ENCODE peak calls at places on chromosomes 11 and 22, in six cellular contexts. One of them, this sample, is unnamed.

GRCh38 chr22:30309981-30310672 is 16.6 kb downstream of the TBC1D10A start:
- DNase-seq in fibroblast of lung: peak
- DNase-seq in heart left ventricle: no peak
- DNase-seq in aorta: peak
- DNase-seq in fibroblast of pulmonary artery: no peak
- DNase-seq in fibroblast of the aortic adventitia: peak
- DNase-seq in this sample: no peak

GRCh38 chr22:31344369-31345330 is 1.5 kb downstream of the PATZ1 start:
- DNase-seq in heart left ventricle: no peak
- DNase-seq in aorta: peak
- DNase-seq in fibroblast of lung: peak
- DNase-seq in fibroblast of pulmonary artery: peak
- DNase-seq in fibroblast of the aortic adventitia: peak
- DNase-seq in this sample: no peak

GRCh38 chr22:22030493-22031182 is 48.1 kb upstream of the TOP3B start:
- DNase-seq in aorta: no peak
- DNase-seq in fibroblast of the aortic adventitia: peak
- DNase-seq in heart left ventricle: no peak
- DNase-seq in fibroblast of lung: peak
- DNase-seq in fibroblast of pulmonary artery: peak
- DNase-seq in this sample: no peak

GRCh38 chr11:92417326-92417725 is 192.7 kb downstream of the FAT3 start:
- DNase-seq in fibroblast of pulmonary artery: no peak
- DNase-seq in heart left ventricle: no peak
- DNase-seq in fibroblast of the aortic adventitia: no peak
- DNase-seq in fibroblast of lung: no peak
- DNase-seq in aorta: no peak
- DNase-seq in this sample: no peak

GRCh38 chr22:39132871-39133524 is 19.5 kb downstream of the CBX7 start:
- DNase-seq in heart left ventricle: no peak
- DNase-seq in aorta: no peak
- DNase-seq in fibroblast of lung: no peak
- DNase-seq in fibroblast of pulmonary artery: no peak
- DNase-seq in fibroblast of the aortic adventitia: no peak
- DNase-seq in this sample: no peak

GRCh38 chr11:6602096-6602940 is 1.1 kb downstream of the RRP8 start:
- DNase-seq in fibroblast of the aortic adventitia: no peak
- DNase-seq in heart left ventricle: no peak
- DNase-seq in fibroblast of pulmonary artery: no peak
- DNase-seq in aorta: no peak
- DNase-seq in fibroblast of lung: no peak
- DNase-seq in this sample: no peak

GRCh38 chr11:62432695-62433094 is 13.9 kb downstream of the SCGB1A1 start:
- DNase-seq in fibroblast of lung: no peak
- DNase-seq in fibroblast of the aortic adventitia: no peak
- DNase-seq in aorta: no peak
- DNase-seq in fibroblast of pulmonary artery: no peak
- DNase-seq in heart left ventricle: no peak
- DNase-seq in this sample: no peak

GRCh38 chr11:31646206-31646605 is 136.6 kb downstream of the ELP4 start:
- DNase-seq in heart left ventricle: no peak
- DNase-seq in fibroblast of the aortic adventitia: peak
- DNase-seq in fibroblast of pulmonary artery: peak
- DNase-seq in fibroblast of lung: no peak
- DNase-seq in aorta: no peak
- DNase-seq in this sample: no peak

GRCh38 chr11:40134820-40135219 is 1324.6 kb downstream of the LRRC4C start:
- DNase-seq in fibroblast of pulmonary artery: no peak
- DNase-seq in heart left ventricle: no peak
- DNase-seq in fibroblast of lung: no peak
- DNase-seq in aorta: no peak
- DNase-seq in fibroblast of the aortic adventitia: no peak
- DNase-seq in this sample: no peak

GRCh38 chr11:43852057-43852636 is 28.5 kb upstream of the ALKBH3 start:
- DNase-seq in aorta: peak
- DNase-seq in heart left ventricle: peak
- DNase-seq in fibroblast of the aortic adventitia: peak
- DNase-seq in fibroblast of pulmonary artery: peak
- DNase-seq in fibroblast of lung: peak
- DNase-seq in this sample: peak

GRCh38 chr11:115334932-115335788 is 169.1 kb downstream of the CADM1 start:
- DNase-seq in fibroblast of lung: peak
- DNase-seq in fibroblast of the aortic adventitia: peak
- DNase-seq in fibroblast of pulmonary artery: peak
- DNase-seq in aorta: no peak
- DNase-seq in heart left ventricle: no peak
- DNase-seq in this sample: no peak

GRCh38 chr11:84714316-84714780 is 912.8 kb downstream of the DLG2 start:
- DNase-seq in heart left ventricle: peak
- DNase-seq in fibroblast of pulmonary artery: peak
- DNase-seq in fibroblast of lung: peak
- DNase-seq in fibroblast of the aortic adventitia: peak
- DNase-seq in aorta: peak
- DNase-seq in this sample: no peak

GRCh38 chr11:132559371-132560036 is 972.8 kb downstream of the OPCML start:
- DNase-seq in fibroblast of pulmonary artery: no peak
- DNase-seq in aorta: no peak
- DNase-seq in fibroblast of lung: no peak
- DNase-seq in fibroblast of the aortic adventitia: no peak
- DNase-seq in heart left ventricle: no peak
- DNase-seq in this sample: no peak

GRCh38 chr11:43574949-43575915 is 105.3 kb upstream of the HSD17B12 start:
- DNase-seq in fibroblast of the aortic adventitia: peak
- DNase-seq in heart left ventricle: peak
- DNase-seq in fibroblast of pulmonary artery: peak
- DNase-seq in aorta: no peak
- DNase-seq in fibroblast of lung: peak
- DNase-seq in this sample: peak

GRCh38 chr11:71284525-71285092 is 32.2 kb upstream of the SHANK2 start:
- DNase-seq in fibroblast of pulmonary artery: no peak
- DNase-seq in fibroblast of lung: no peak
- DNase-seq in aorta: no peak
- DNase-seq in heart left ventricle: no peak
- DNase-seq in fibroblast of the aortic adventitia: no peak
- DNase-seq in this sample: no peak

GRCh38 chr22:17101475-17102296 is 16.9 kb downstream of the IL17RA start:
- DNase-seq in fibroblast of the aortic adventitia: no peak
- DNase-seq in fibroblast of lung: no peak
- DNase-seq in aorta: no peak
- DNase-seq in fibroblast of pulmonary artery: no peak
- DNase-seq in heart left ventricle: no peak
- DNase-seq in this sample: no peak

GRCh38 chr11:35376613-35377012 is 42.7 kb downstream of the SLC1A2 start:
- DNase-seq in fibroblast of pulmonary artery: no peak
- DNase-seq in fibroblast of lung: no peak
- DNase-seq in fibroblast of the aortic adventitia: peak
- DNase-seq in aorta: no peak
- DNase-seq in heart left ventricle: no peak
- DNase-seq in this sample: no peak

GRCh38 chr11:44943118-44943517 is 7.6 kb downstream of the TP53I11 start:
- DNase-seq in heart left ventricle: no peak
- DNase-seq in fibroblast of the aortic adventitia: no peak
- DNase-seq in fibroblast of lung: no peak
- DNase-seq in aorta: peak
- DNase-seq in fibroblast of pulmonary artery: no peak
- DNase-seq in this sample: no peak

GRCh38 chr11:116445108-116446047 is 327.4 kb downstream of the BUD13 start:
- DNase-seq in aorta: no peak
- DNase-seq in fibroblast of pulmonary artery: no peak
- DNase-seq in heart left ventricle: no peak
- DNase-seq in fibroblast of lung: no peak
- DNase-seq in fibroblast of the aortic adventitia: no peak
- DNase-seq in this sample: no peak

GRCh38 chr22:17772249-17772962 is 1.9 kb downstream of the BID start:
- DNase-seq in fibroblast of lung: no peak
- DNase-seq in heart left ventricle: no peak
- DNase-seq in fibroblast of pulmonary artery: no peak
- DNase-seq in aorta: no peak
- DNase-seq in fibroblast of the aortic adventitia: no peak
- DNase-seq in this sample: no peak

GRCh38 chr11:2294340-2295290 is 7.1 kb downstream of the C11orf21 start:
- DNase-seq in fibroblast of pulmonary artery: no peak
- DNase-seq in heart left ventricle: no peak
- DNase-seq in aorta: peak
- DNase-seq in fibroblast of lung: no peak
- DNase-seq in fibroblast of the aortic adventitia: no peak
- DNase-seq in this sample: no peak

GRCh38 chr11:60942207-60942606 is 9.8 kb downstream of the SLC15A3 start:
- DNase-seq in heart left ventricle: no peak
- DNase-seq in fibroblast of the aortic adventitia: no peak
- DNase-seq in fibroblast of lung: no peak
- DNase-seq in fibroblast of pulmonary artery: no peak
- DNase-seq in aorta: no peak
- DNase-seq in this sample: no peak

GRCh38 chr22:32897400-32897799 is 95.9 kb downstream of the TIMP3 start:
- DNase-seq in fibroblast of lung: no peak
- DNase-seq in aorta: no peak
- DNase-seq in fibroblast of the aortic adventitia: peak
- DNase-seq in fibroblast of pulmonary artery: peak
- DNase-seq in heart left ventricle: no peak
- DNase-seq in this sample: no peak

DNA sequence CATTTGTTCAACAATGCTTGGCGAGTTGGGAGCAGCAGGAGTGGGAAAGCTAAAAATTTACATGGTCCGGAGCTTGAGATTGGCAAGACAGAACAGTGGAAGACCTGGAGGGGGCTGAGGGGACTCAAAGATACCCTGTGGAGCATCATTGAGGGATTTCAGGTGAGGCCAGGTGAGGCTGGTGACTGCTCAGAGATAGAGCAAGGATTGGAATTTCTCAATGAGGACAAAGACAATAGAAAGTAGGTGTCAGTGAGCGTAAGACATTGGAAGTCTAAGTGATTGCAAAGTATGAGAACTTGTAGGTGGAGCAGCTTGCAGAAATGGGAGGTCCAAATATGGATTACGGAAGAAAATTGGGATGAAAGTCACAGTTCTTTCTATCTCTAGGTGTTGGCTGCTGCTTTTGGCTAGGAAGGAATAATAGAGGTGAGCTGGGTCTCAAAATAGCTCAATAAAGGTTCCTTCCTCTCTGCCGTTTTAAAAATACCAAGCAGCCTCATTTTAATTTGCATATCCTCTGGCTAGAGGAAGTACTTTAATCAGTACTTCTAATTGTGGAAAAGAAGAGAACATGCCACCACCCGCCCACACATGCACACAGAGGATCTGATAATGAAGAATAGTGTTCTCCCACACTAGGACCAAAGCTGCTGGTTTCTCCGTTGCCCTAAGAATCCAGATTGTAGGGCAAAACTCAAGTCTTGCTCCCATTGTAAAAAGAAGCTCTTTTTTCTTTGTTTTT is 41.8 kb upstream of the SORL1-AS1 start:
- DNase-seq in fibroblast of the aortic adventitia: no peak
- DNase-seq in heart left ventricle: no peak
- DNase-seq in aorta: no peak
- DNase-seq in fibroblast of pulmonary artery: no peak
- DNase-seq in fibroblast of lung: no peak
- DNase-seq in this sample: no peak
- H3K4me3 ChIP-seq in fibroblast of the aortic adventitia: no peak
- H3K4me3 ChIP-seq in heart left ventricle: no peak
- H3K4me3 ChIP-seq in aorta: no peak
- H3K4me3 ChIP-seq in fibroblast of pulmonary artery: no peak
- H3K4me3 ChIP-seq in fibroblast of lung: no peak
- H3K4me3 ChIP-seq in this sample: no peak

GRCh38 chr22:23133922-23134321 is 7.9 kb downstream of the RSPH14 start:
- DNase-seq in fibroblast of the aortic adventitia: no peak
- DNase-seq in aorta: no peak
- DNase-seq in fibroblast of pulmonary artery: no peak
- DNase-seq in heart left ventricle: no peak
- DNase-seq in fibroblast of lung: no peak
- DNase-seq in this sample: no peak

GRCh38 chr22:23137468-23137867 is 4.3 kb downstream of the RSPH14 start:
- DNase-seq in fibroblast of pulmonary artery: no peak
- DNase-seq in aorta: no peak
- DNase-seq in fibroblast of the aortic adventitia: no peak
- DNase-seq in heart left ventricle: no peak
- DNase-seq in fibroblast of lung: no peak
- DNase-seq in this sample: no peak

GRCh38 chr22:23138584-23139469 is 3.0 kb downstream of the RSPH14 start:
- DNase-seq in fibroblast of pulmonary artery: no peak
- DNase-seq in fibroblast of the aortic adventitia: no peak
- DNase-seq in heart left ventricle: no peak
- DNase-seq in fibroblast of lung: no peak
- DNase-seq in aorta: no peak
- DNase-seq in this sample: no peak

GRCh38 chr22:23140385-23140784 is 1.4 kb downstream of the RSPH14 start:
- DNase-seq in aorta: no peak
- DNase-seq in fibroblast of pulmonary artery: no peak
- DNase-seq in heart left ventricle: no peak
- DNase-seq in fibroblast of the aortic adventitia: no peak
- DNase-seq in fibroblast of lung: no peak
- DNase-seq in this sample: no peak

GRCh38 chr22:23137905-23138520 is 3.8 kb downstream of the RSPH14 start:
- DNase-seq in heart left ventricle: no peak
- DNase-seq in aorta: no peak
- DNase-seq in fibroblast of the aortic adventitia: no peak
- DNase-seq in fibroblast of pulmonary artery: no peak
- DNase-seq in fibroblast of lung: no peak
- DNase-seq in this sample: no peak
- H3K4me3 ChIP-seq in heart left ventricle: no peak
- H3K4me3 ChIP-seq in aorta: no peak
- H3K4me3 ChIP-seq in fibroblast of the aortic adventitia: no peak
- H3K4me3 ChIP-seq in fibroblast of pulmonary artery: no peak
- H3K4me3 ChIP-seq in fibroblast of lung: no peak
- H3K4me3 ChIP-seq in this sample: no peak

DNA sequence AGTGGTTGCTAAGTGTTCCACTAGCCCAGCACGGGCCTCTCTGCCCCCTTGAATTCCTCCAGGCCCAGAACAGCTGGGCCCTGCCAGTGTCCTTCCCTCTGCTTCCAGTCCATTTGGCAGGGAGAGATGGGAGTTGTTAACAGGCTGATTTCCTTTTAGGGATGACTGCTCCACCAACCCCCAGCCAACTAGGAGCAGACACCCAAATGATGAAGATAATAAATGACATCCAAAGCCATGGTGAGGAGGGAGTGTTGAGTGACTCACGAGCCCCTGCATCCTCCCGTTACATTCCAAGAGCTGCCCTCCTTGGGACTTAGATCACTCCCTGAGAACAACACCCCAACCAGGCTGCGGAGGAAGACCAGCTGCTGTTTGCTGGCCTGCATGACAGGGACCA is 20.6 kb downstream of the PARVA start:
- DNase-seq in fibroblast of the aortic adventitia: peak
- DNase-seq in fibroblast of pulmonary artery: peak
- DNase-seq in aorta: peak
- DNase-seq in heart left ventricle: peak
- DNase-seq in fibroblast of lung: peak
- DNase-seq in this sample: peak
- H3K4me3 ChIP-seq in fibroblast of the aortic adventitia: no peak
- H3K4me3 ChIP-seq in fibroblast of pulmonary artery: no peak
- H3K4me3 ChIP-seq in aorta: no peak
- H3K4me3 ChIP-seq in heart left ventricle: no peak
- H3K4me3 ChIP-seq in fibroblast of lung: no peak
- H3K4me3 ChIP-seq in this sample: no peak

DNA sequence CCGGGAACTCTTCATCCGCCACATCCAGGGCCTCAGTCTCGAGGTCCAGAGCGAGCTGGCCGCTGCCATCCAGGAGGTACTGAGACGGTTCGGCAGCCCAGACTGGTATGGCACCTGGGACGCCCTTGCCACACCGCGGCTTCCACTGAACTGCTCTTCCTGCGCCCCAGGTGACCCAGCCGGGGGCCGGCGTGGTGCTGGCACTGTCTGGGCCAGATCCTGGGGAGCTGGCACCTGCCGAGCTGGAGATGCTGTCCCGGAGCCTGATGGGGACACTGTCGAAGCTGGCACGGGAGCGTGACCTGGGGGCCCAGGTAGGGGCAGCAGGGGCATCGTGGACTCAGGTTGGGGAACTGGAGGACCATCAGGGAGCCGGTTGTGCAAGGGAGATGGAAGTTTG is 1.4 kb downstream of the CCDC88B start:
- DNase-seq in aorta: no peak
- DNase-seq in fibroblast of pulmonary artery: no peak
- DNase-seq in fibroblast of lung: no peak
- DNase-seq in heart left ventricle: no peak
- DNase-seq in fibroblast of the aortic adventitia: no peak
- DNase-seq in this sample: no peak
- H3K4me3 ChIP-seq in aorta: no peak
- H3K4me3 ChIP-seq in fibroblast of pulmonary artery: no peak
- H3K4me3 ChIP-seq in fibroblast of lung: no peak
- H3K4me3 ChIP-seq in heart left ventricle: no peak
- H3K4me3 ChIP-seq in fibroblast of the aortic adventitia: no peak
- H3K4me3 ChIP-seq in this sample: no peak